ENCODE peak calls at places on chromosome 5, in five cellular contexts. D, B, V, O and J are unnamed samples.

GRCh38 chr5:131375351-131375750 is 111.5 kb downstream of the CDC42SE2 start:
- ATAC-seq in D (no peak), B (no peak), V (no peak), O (no peak), J (no peak)

GRCh38 chr5:10432059-10433008 is 9.3 kb upstream of the ROPN1L start:
- ATAC-seq in D (no peak), B (no peak), V (no peak), O (no peak), J (no peak)

GRCh38 chr5:63911871-63912270 is 50.4 kb downstream of the HTR1A start:
- ATAC-seq in D (no peak), B (no peak), V (no peak), O (no peak), J (no peak)

GRCh38 chr5:103827976-103828375 is 265.4 kb upstream of the NUDT12 start:
- ATAC-seq in D (no peak), B (no peak), V (no peak), O (no peak), J (no peak)

GRCh38 chr5:126519637-126520592 is 75.1 kb downstream of the ALDH7A1 start:
- ATAC-seq in D (no peak), B (no peak), V (no peak), O (peak), J (no peak)

GRCh38 chr5:96683810-96684209 is 21.6 kb downstream of the CAST start:
- ATAC-seq in D (no peak), B (no peak), V (no peak), O (no peak), J (no peak)

GRCh38 chr5:32298056-32298420 is 14.7 kb downstream of the MTMR12 start:
- ATAC-seq in D (peak), B (peak), V (peak), O (peak), J (peak)

GRCh38 chr5:37174928-37175327 is 74.2 kb downstream of the CPLANE1 start:
- ATAC-seq in D (no peak), B (no peak), V (no peak), O (no peak), J (no peak)

GRCh38 chr5:111262153-111262552 is 38.0 kb downstream of the CAMK4 start:
- ATAC-seq in D (peak), B (no peak), V (no peak), O (no peak), J (no peak)

GRCh38 chr5:107469064-107469463 is 201.7 kb downstream of the EFNA5 start:
- ATAC-seq in D (no peak), B (no peak), V (no peak), O (no peak), J (no peak)

GRCh38 chr5:127558273-127558672 is 40.8 kb downstream of the PRRC1 start:
- ATAC-seq in D (no peak), B (no peak), V (no peak), O (no peak), J (no peak)

GRCh38 chr5:34717426-34718327 is 61.5 kb downstream of the RAI14 start:
- ATAC-seq in D (no peak), B (no peak), V (no peak), O (peak), J (peak)

GRCh38 chr5:56833325-56833724 is 18.0 kb downstream of the MAP3K1 start:
- ATAC-seq in D (no peak), B (peak), V (peak), O (peak), J (no peak)

GRCh38 chr5:22986281-22986680 is 133.1 kb upstream of the CDH12 start:
- ATAC-seq in D (no peak), B (no peak), V (no peak), O (no peak), J (no peak)

GRCh38 chr5:75465480-75465879 is 45.9 kb downstream of the CERT1 start:
- ATAC-seq in D (no peak), B (no peak), V (no peak), O (peak), J (no peak)

GRCh38 chr5:83085106-83085505 is 7.8 kb downstream of the XRCC4 start:
- ATAC-seq in D (no peak), B (no peak), V (no peak), O (no peak), J (no peak)

GRCh38 chr5:97009921-97010320 is 74.0 kb downstream of the LNPEP start:
- ATAC-seq in D (no peak), B (no peak), V (no peak), O (no peak), J (no peak)

GRCh38 chr5:83632874-83633273 is 87.8 kb downstream of the HAPLN1 start:
- ATAC-seq in D (no peak), B (no peak), V (no peak), O (no peak), J (no peak)

GRCh38 chr5:107284822-107285510 is 385.8 kb downstream of the EFNA5 start:
- ATAC-seq in D (no peak), B (no peak), V (no peak), O (no peak), J (peak)

GRCh38 chr5:142357469-142358090 is 32.8 kb upstream of the SPRY4 start:
- ATAC-seq in D (no peak), B (no peak), V (no peak), O (peak), J (no peak)

GRCh38 chr5:172571413-172571812 is 69.7 kb upstream of the NEURL1B start:
- ATAC-seq in D (no peak), B (no peak), V (no peak), O (no peak), J (peak)

GRCh38 chr5:45793638-45794532 is 97.7 kb upstream of the HCN1 start:
- ATAC-seq in D (no peak), B (no peak), V (no peak), O (no peak), J (no peak)

GRCh38 chr5:54311178-54311811 is 922 bp upstream of the ARL15 start:
- ATAC-seq in D (no peak), B (no peak), V (no peak), O (no peak), J (peak)

GRCh38 chr5:53381-54174 is 38.4 kb upstream of the PLEKHG4B start:
- ATAC-seq in D (peak), B (peak), V (peak), O (peak), J (peak)

GRCh38 chr5:142924135-142924883 is 154.1 kb downstream of the ARHGAP26 start:
- ATAC-seq in D (peak), B (peak), V (peak), O (peak), J (no peak)

GRCh38 chr5:81251922-81252321 is 18.8 kb downstream of the CKMT2 start:
- ATAC-seq in D (no peak), B (no peak), V (no peak), O (no peak), J (no peak)

GRCh38 chr5:149629421-149629820 is 48.1 kb downstream of the ARHGEF37 start:
- ATAC-seq in D (no peak), B (no peak), V (no peak), O (no peak), J (no peak)

GRCh38 chr5:75601996-75602395 is 9.3 kb upstream of the ANKDD1B start:
- ATAC-seq in D (no peak), B (no peak), V (no peak), O (no peak), J (peak)

GRCh38 chr5:174755103-174755502 is 30.7 kb downstream of the MSX2 start:
- ATAC-seq in D (no peak), B (no peak), V (no peak), O (no peak), J (no peak)

GRCh38 chr5:68189171-68189570 is 26.4 kb upstream of the PIK3R1 start:
- ATAC-seq in D (no peak), B (no peak), V (no peak), O (no peak), J (no peak)

GRCh38 chr5:9502435-9502834 is 43.4 kb downstream of the SEMA5A start:
- ATAC-seq in D (no peak), B (no peak), V (no peak), O (peak), J (no peak)

GRCh38 chr5:39639618-39640078 is 214.9 kb upstream of the DAB2 start:
- ATAC-seq in D (no peak), B (no peak), V (no peak), O (no peak), J (no peak)

GRCh38 chr5:169169786-169170185 is 131.2 kb downstream of the SLIT3 start:
- ATAC-seq in D (no peak), B (no peak), V (no peak), O (no peak), J (no peak)

GRCh38 chr5:38695021-38695961 is 138.8 kb upstream of the LIFR start:
- ATAC-seq in D (no peak), B (no peak), V (no peak), O (no peak), J (no peak)

GRCh38 chr5:152608514-152608913 is 203.4 kb upstream of the NMUR2 start:
- ATAC-seq in D (no peak), B (no peak), V (no peak), O (no peak), J (no peak)

GRCh38 chr5:79111960-79112702 is 522 bp downstream of the BHMT start:
- ATAC-seq in D (peak), B (no peak), V (no peak), O (peak), J (peak)

GRCh38 chr5:112634166-112634565 is 103.5 kb upstream of the APC start:
- ATAC-seq in D (no peak), B (no peak), V (no peak), O (peak), J (no peak)

GRCh38 chr5:67290620-67291019 is 94.0 kb upstream of the CD180 start:
- ATAC-seq in D (no peak), B (no peak), V (no peak), O (no peak), J (no peak)

GRCh38 chr5:39494099-39494498 is 69.3 kb upstream of the DAB2 start:
- ATAC-seq in D (no peak), B (no peak), V (no peak), O (no peak), J (no peak)